ENCODE peak calls at places on chromosomes 12 and 14, in six cellular contexts. Y is endothelial cell, E is COR-L47, L is dermis microvascular lymphatic vessel endothelial cell, D is H7, N is D341Med. Z is an unnamed sample.

GRCh38 chr12:4700621-4701026 is 19.6 kb upstream of the GALNT8 start:
- DNase-seq in Y (no peak), E (no peak), L (no peak), D (no peak), N (no peak), Z (no peak)

GRCh38 chr12:114636723-114637480 is 47.1 kb downstream of the TBX3 start:
- DNase-seq in Y (peak), E (no peak), L (no peak), D (peak), N (no peak), Z (peak)

GRCh38 chr12:119990382-119990874 is 1.4 kb downstream of the BICDL1 start:
- DNase-seq in Y (no peak), E (no peak), L (no peak), D (no peak), N (peak), Z (no peak)

GRCh38 chr12:2845280-2845679 is 10.4 kb upstream of the NRIP2 start:
- DNase-seq in Y (peak), E (no peak), L (peak), D (peak), N (no peak), Z (peak)

GRCh38 chr12:131452444-131452860 is 258.4 kb upstream of the SFSWAP start:
- DNase-seq in Y (peak), E (no peak), L (peak), D (peak), N (no peak), Z (no peak)

GRCh38 chr12:124646385-124647230 is 79.2 kb upstream of the NCOR2 start:
- DNase-seq in Y (no peak), E (no peak), L (no peak), D (no peak), N (no peak), Z (no peak)

GRCh38 chr12:50224026-50224692 is 57.0 kb upstream of the CERS5 start:
- DNase-seq in Y (no peak), E (no peak), L (peak), D (peak), N (peak), Z (peak)

GRCh38 chr14:49769171-49769570 is 1.2 kb downstream of the KLHDC2 start:
- DNase-seq in Y (no peak), E (no peak), L (no peak), D (no peak), N (no peak), Z (no peak)

GRCh38 chr12:122668268-122668667 is 34.9 kb downstream of the HCAR2 start:
- DNase-seq in Y (no peak), E (no peak), L (no peak), D (peak), N (no peak), Z (no peak)

GRCh38 chr14:74905595-74906142 is 17.4 kb downstream of the RPS6KL1 start:
- DNase-seq in Y (peak), E (peak), L (peak), D (peak), N (peak), Z (peak)

GRCh38 chr12:1544991-1545700 is 49.2 kb downstream of the FBXL14 start:
- DNase-seq in Y (no peak), E (peak), L (peak), D (peak), N (peak), Z (peak)

Z was measured in mesenchymal stem cell.